ENCODE peak calls at places on chromosomes 5 and 9, in nine cellular contexts. One of them, this sample, is unnamed.

GRCh38 chr9:107883496-107884120 is 394.0 kb upstream of the KLF4 start:
- DNase-seq in endothelial cell of umbilical vein: no peak
- DNase-seq in GM12865: peak; percentile 69
- DNase-seq in kidney epithelial cell: no peak
- DNase-seq in Caco-2: no peak
- DNase-seq in heart right ventricle: no peak
- DNase-seq in Peyer's patch: peak; percentile 31
- DNase-seq in AG10803: no peak
- DNase-seq in foreskin fibroblast: no peak
- DNase-seq in this sample: no peak

GRCh38 chr5:68709229-68709628 is 384.6 kb upstream of the SLC30A5 start:
- DNase-seq in kidney epithelial cell: no peak
- DNase-seq in Caco-2: no peak
- DNase-seq in Peyer's patch: no peak
- DNase-seq in GM12865: no peak
- DNase-seq in foreskin fibroblast: no peak
- DNase-seq in AG10803: no peak
- DNase-seq in endothelial cell of umbilical vein: no peak
- DNase-seq in heart right ventricle: no peak
- DNase-seq in this sample: no peak

GRCh38 chr5:148290271-148291195 is 21.7 kb upstream of the SPINK7 start:
- DNase-seq in GM12865: peak; percentile 11
- DNase-seq in endothelial cell of umbilical vein: peak; percentile 36
- DNase-seq in foreskin fibroblast: peak; percentile 15
- DNase-seq in heart right ventricle: no peak
- DNase-seq in Peyer's patch: no peak
- DNase-seq in kidney epithelial cell: no peak
- DNase-seq in Caco-2: no peak
- DNase-seq in AG10803: peak; percentile 3
- DNase-seq in this sample: no peak

GRCh38 chr9:87395804-87396458 is 101.7 kb upstream of the DAPK1 start:
- DNase-seq in foreskin fibroblast: no peak
- DNase-seq in Peyer's patch: no peak
- DNase-seq in AG10803: no peak
- DNase-seq in GM12865: no peak
- DNase-seq in heart right ventricle: no peak
- DNase-seq in endothelial cell of umbilical vein: peak; percentile 6
- DNase-seq in kidney epithelial cell: peak; percentile 69
- DNase-seq in Caco-2: peak; percentile 69
- DNase-seq in this sample: no peak

GRCh38 chr5:65133473-65134110 is 348.1 kb downstream of the ADAMTS6 start:
- DNase-seq in GM12865: no peak
- DNase-seq in kidney epithelial cell: no peak
- DNase-seq in foreskin fibroblast: peak; percentile 28
- DNase-seq in Caco-2: no peak
- DNase-seq in endothelial cell of umbilical vein: no peak
- DNase-seq in Peyer's patch: no peak
- DNase-seq in AG10803: peak; percentile 40
- DNase-seq in heart right ventricle: no peak
- DNase-seq in this sample: no peak

GRCh38 chr5:168324864-168325615 is 33.6 kb downstream of the WWC1 start:
- DNase-seq in heart right ventricle: no peak
- DNase-seq in kidney epithelial cell: peak; percentile 69
- DNase-seq in Caco-2: peak; percentile 59
- DNase-seq in foreskin fibroblast: peak; percentile 49
- DNase-seq in AG10803: peak; percentile 47
- DNase-seq in Peyer's patch: no peak
- DNase-seq in GM12865: no peak
- DNase-seq in endothelial cell of umbilical vein: no peak
- DNase-seq in this sample: no peak

GRCh38 chr5:126676195-126676624 is 75.5 kb downstream of the PHAX start:
- DNase-seq in foreskin fibroblast: peak; percentile 77
- DNase-seq in GM12865: peak; percentile 82
- DNase-seq in endothelial cell of umbilical vein: peak; percentile 56
- DNase-seq in Caco-2: peak; percentile 60
- DNase-seq in Peyer's patch: peak; percentile 52
- DNase-seq in AG10803: peak; percentile 52
- DNase-seq in kidney epithelial cell: no peak
- DNase-seq in heart right ventricle: no peak
- DNase-seq in this sample: peak; percentile 42

GRCh38 chr5:142281966-142282365 is 42.9 kb downstream of the SPRY4 start:
- DNase-seq in GM12865: no peak
- DNase-seq in foreskin fibroblast: no peak
- DNase-seq in Caco-2: no peak
- DNase-seq in endothelial cell of umbilical vein: no peak
- DNase-seq in AG10803: no peak
- DNase-seq in heart right ventricle: no peak
- DNase-seq in kidney epithelial cell: no peak
- DNase-seq in Peyer's patch: no peak
- DNase-seq in this sample: no peak

GRCh38 chr5:15105799-15106393 is 234.3 kb upstream of the ANKH start:
- DNase-seq in endothelial cell of umbilical vein: peak; percentile 62
- DNase-seq in AG10803: peak; percentile 59
- DNase-seq in heart right ventricle: no peak
- DNase-seq in kidney epithelial cell: no peak
- DNase-seq in Caco-2: peak; percentile 45
- DNase-seq in GM12865: peak; percentile 56
- DNase-seq in foreskin fibroblast: peak; percentile 70
- DNase-seq in Peyer's patch: no peak
- DNase-seq in this sample: peak; percentile 66

GRCh38 chr5:157801-158200 is 33.5 kb upstream of the LRRC14B start:
- DNase-seq in foreskin fibroblast: no peak
- DNase-seq in GM12865: no peak
- DNase-seq in Peyer's patch: no peak
- DNase-seq in heart right ventricle: no peak
- DNase-seq in Caco-2: peak; percentile 30
- DNase-seq in endothelial cell of umbilical vein: no peak
- DNase-seq in kidney epithelial cell: no peak
- DNase-seq in AG10803: no peak
- DNase-seq in this sample: no peak

GRCh38 chr5:169389318-169389717 is 88.4 kb upstream of the SLIT3 start:
- DNase-seq in Caco-2: no peak
- DNase-seq in heart right ventricle: no peak
- DNase-seq in foreskin fibroblast: no peak
- DNase-seq in Peyer's patch: no peak
- DNase-seq in AG10803: no peak
- DNase-seq in GM12865: no peak
- DNase-seq in endothelial cell of umbilical vein: no peak
- DNase-seq in kidney epithelial cell: no peak
- DNase-seq in this sample: no peak

GRCh38 chr9:120729796-120730195 is 15.5 kb upstream of the MEGF9 start:
- DNase-seq in AG10803: no peak
- DNase-seq in GM12865: peak; percentile 37
- DNase-seq in Peyer's patch: no peak
- DNase-seq in Caco-2: no peak
- DNase-seq in endothelial cell of umbilical vein: no peak
- DNase-seq in kidney epithelial cell: no peak
- DNase-seq in foreskin fibroblast: no peak
- DNase-seq in heart right ventricle: no peak
- DNase-seq in this sample: no peak

GRCh38 chr5:172846677-172847076 is 12.6 kb downstream of the ERGIC1 start:
- DNase-seq in foreskin fibroblast: no peak
- DNase-seq in heart right ventricle: no peak
- DNase-seq in endothelial cell of umbilical vein: peak; percentile 67
- DNase-seq in GM12865: no peak
- DNase-seq in Caco-2: no peak
- DNase-seq in kidney epithelial cell: no peak
- DNase-seq in AG10803: no peak
- DNase-seq in Peyer's patch: no peak
- DNase-seq in this sample: no peak

GRCh38 chr5:54514269-54514668 is 3.3 kb upstream of the SNX18 start:
- DNase-seq in GM12865: no peak
- DNase-seq in foreskin fibroblast: no peak
- DNase-seq in heart right ventricle: no peak
- DNase-seq in kidney epithelial cell: no peak
- DNase-seq in Peyer's patch: no peak
- DNase-seq in AG10803: no peak
- DNase-seq in endothelial cell of umbilical vein: no peak
- DNase-seq in Caco-2: peak; percentile 48
- DNase-seq in this sample: no peak

GRCh38 chr5:65926893-65927292 is 518 bp downstream of the ERBIN start:
- DNase-seq in Peyer's patch: peak; percentile 37
- DNase-seq in Caco-2: no peak
- DNase-seq in foreskin fibroblast: peak; percentile 22
- DNase-seq in kidney epithelial cell: no peak
- DNase-seq in endothelial cell of umbilical vein: no peak
- DNase-seq in heart right ventricle: no peak
- DNase-seq in GM12865: peak; percentile 33
- DNase-seq in AG10803: peak; percentile 18
- DNase-seq in this sample: no peak

GRCh38 chr5:119358901-119359603 is 3.2 kb downstream of the TNFAIP8 start:
- DNase-seq in Peyer's patch: no peak
- DNase-seq in AG10803: no peak
- DNase-seq in kidney epithelial cell: no peak
- DNase-seq in Caco-2: no peak
- DNase-seq in endothelial cell of umbilical vein: no peak
- DNase-seq in heart right ventricle: no peak
- DNase-seq in GM12865: no peak
- DNase-seq in foreskin fibroblast: no peak
- DNase-seq in this sample: no peak
- H3K4me3 ChIP-seq in Peyer's patch: no peak overlapping the region
- H3K4me3 ChIP-seq in AG10803: no peak overlapping the region
- H3K4me3 ChIP-seq in kidney epithelial cell: no peak overlapping the region
- H3K4me3 ChIP-seq in Caco-2: no peak overlapping the region
- H3K4me3 ChIP-seq in endothelial cell of umbilical vein: no peak overlapping the region
- H3K4me3 ChIP-seq in heart right ventricle: no peak overlapping the region
- H3K4me3 ChIP-seq in GM12865: peak overlapping the region; percentile 57
- H3K4me3 ChIP-seq in foreskin fibroblast: no peak overlapping the region
- H3K4me3 ChIP-seq in this sample: no peak overlapping the region

GRCh38 chr9:33480976-33481375 is 7.3 kb upstream of the NOL6 start:
- DNase-seq in foreskin fibroblast: no peak
- DNase-seq in endothelial cell of umbilical vein: no peak
- DNase-seq in GM12865: no peak
- DNase-seq in heart right ventricle: no peak
- DNase-seq in Peyer's patch: no peak
- DNase-seq in Caco-2: no peak
- DNase-seq in kidney epithelial cell: no peak
- DNase-seq in AG10803: no peak
- DNase-seq in this sample: no peak
- TF ChIP-seq CTCF in foreskin fibroblast: no peak
- TF ChIP-seq CTCF in endothelial cell of umbilical vein: no peak
- TF ChIP-seq CTCF in GM12865: no peak
- TF ChIP-seq CTCF in heart right ventricle: no peak
- TF ChIP-seq CTCF in Peyer's patch: no peak
- TF ChIP-seq CTCF in Caco-2: no peak
- TF ChIP-seq CTCF in kidney epithelial cell: no peak
- TF ChIP-seq CTCF in AG10803: no peak
- TF ChIP-seq CTCF in this sample: no peak

GRCh38 chr5:179416114-179416730 is 71.0 kb upstream of the ADAMTS2 start:
- DNase-seq in Caco-2: no peak
- DNase-seq in AG10803: no peak
- DNase-seq in foreskin fibroblast: no peak
- DNase-seq in GM12865: no peak
- DNase-seq in Peyer's patch: no peak
- DNase-seq in heart right ventricle: no peak
- DNase-seq in endothelial cell of umbilical vein: no peak
- DNase-seq in kidney epithelial cell: no peak
- DNase-seq in this sample: no peak

GRCh38 chr5:179413086-179413690 is 67.9 kb upstream of the ADAMTS2 start:
- DNase-seq in foreskin fibroblast: no peak
- DNase-seq in kidney epithelial cell: no peak
- DNase-seq in Peyer's patch: no peak
- DNase-seq in endothelial cell of umbilical vein: no peak
- DNase-seq in GM12865: no peak
- DNase-seq in heart right ventricle: no peak
- DNase-seq in Caco-2: no peak
- DNase-seq in AG10803: no peak
- DNase-seq in this sample: no peak

GRCh38 chr5:179415291-179416060 is 70.2 kb upstream of the ADAMTS2 start:
- DNase-seq in Peyer's patch: no peak
- DNase-seq in Caco-2: no peak
- DNase-seq in kidney epithelial cell: no peak
- DNase-seq in foreskin fibroblast: no peak
- DNase-seq in GM12865: no peak
- DNase-seq in endothelial cell of umbilical vein: no peak
- DNase-seq in AG10803: no peak
- DNase-seq in heart right ventricle: no peak
- DNase-seq in this sample: no peak

GRCh38 chr5:179414459-179415215 is 69.4 kb upstream of the ADAMTS2 start:
- DNase-seq in heart right ventricle: no peak
- DNase-seq in kidney epithelial cell: no peak
- DNase-seq in GM12865: no peak
- DNase-seq in endothelial cell of umbilical vein: no peak
- DNase-seq in AG10803: no peak
- DNase-seq in foreskin fibroblast: no peak
- DNase-seq in Peyer's patch: no peak
- DNase-seq in Caco-2: no peak
- DNase-seq in this sample: no peak

DNA sequence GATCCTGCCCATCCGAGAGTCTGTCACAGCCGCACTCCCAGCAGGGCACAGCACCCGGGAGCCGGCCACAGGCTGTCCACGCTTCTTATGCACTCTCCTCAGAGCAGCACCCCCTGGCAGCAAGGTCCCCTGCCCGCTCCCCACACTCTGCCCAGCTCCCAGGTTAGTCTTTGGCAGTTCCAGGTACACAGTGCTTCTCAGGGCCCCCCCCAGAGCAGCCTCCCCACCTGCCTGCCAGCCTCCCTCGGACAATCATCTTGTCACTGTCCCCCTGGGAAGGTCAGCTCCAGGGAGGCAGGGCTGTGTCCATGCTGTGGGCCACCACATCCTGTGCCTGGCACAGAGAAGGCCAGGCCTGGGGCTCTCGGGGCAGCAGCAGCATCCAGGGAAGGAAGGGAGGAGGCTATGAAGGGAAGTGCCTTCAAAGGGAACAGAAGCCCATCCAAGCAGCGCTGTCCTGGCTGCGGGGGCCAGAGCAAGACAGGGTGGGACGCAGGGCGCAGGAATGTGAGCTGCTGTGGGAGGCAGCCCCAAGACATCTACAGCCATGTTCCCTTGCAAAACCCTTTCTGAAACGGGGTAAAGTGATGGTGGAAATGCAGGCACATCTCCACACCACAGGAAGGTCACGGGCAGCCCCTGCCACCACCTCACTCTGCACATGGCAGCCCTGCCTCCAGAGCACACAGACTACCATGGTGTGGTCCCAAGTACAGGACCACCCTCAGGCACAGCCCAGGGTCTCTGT is 68.6 kb upstream of the ADAMTS2 start:
- DNase-seq in foreskin fibroblast: no peak
- DNase-seq in kidney epithelial cell: no peak
- DNase-seq in Caco-2: no peak
- DNase-seq in endothelial cell of umbilical vein: no peak
- DNase-seq in heart right ventricle: no peak
- DNase-seq in AG10803: no peak
- DNase-seq in Peyer's patch: no peak
- DNase-seq in GM12865: no peak
- DNase-seq in this sample: no peak
- H3K4me3 ChIP-seq in foreskin fibroblast: no peak overlapping the region
- H3K4me3 ChIP-seq in kidney epithelial cell: no peak overlapping the region
- H3K4me3 ChIP-seq in Caco-2: no peak overlapping the region
- H3K4me3 ChIP-seq in endothelial cell of umbilical vein: no peak overlapping the region
- H3K4me3 ChIP-seq in heart right ventricle: no peak overlapping the region
- H3K4me3 ChIP-seq in AG10803: no peak overlapping the region
- H3K4me3 ChIP-seq in Peyer's patch: no peak overlapping the region
- H3K4me3 ChIP-seq in GM12865: no peak overlapping the region
- H3K4me3 ChIP-seq in this sample: no peak overlapping the region

DNA sequence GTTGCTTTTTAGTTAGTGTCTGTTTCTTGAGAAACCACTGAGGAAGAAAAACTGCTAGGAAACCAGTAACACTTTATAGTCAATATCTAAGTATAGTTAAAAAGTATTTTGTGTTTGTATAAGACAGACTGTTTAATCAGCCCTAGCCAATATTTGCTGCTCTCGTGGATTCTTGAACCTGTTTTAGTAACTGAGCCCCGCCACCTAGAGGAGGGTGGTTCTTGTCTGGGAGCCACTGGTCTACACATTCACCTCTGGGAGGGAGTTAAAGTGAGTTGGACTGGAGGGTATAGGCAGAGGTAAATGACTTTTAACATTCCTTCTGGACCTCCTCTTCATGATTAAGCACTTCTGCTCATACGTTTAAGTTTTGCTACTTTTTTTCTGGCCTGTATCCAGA is 117.2 kb downstream of the SPATA31D1 start:
- DNase-seq in Peyer's patch: no peak
- DNase-seq in kidney epithelial cell: no peak
- DNase-seq in GM12865: peak; percentile 3
- DNase-seq in AG10803: no peak
- DNase-seq in foreskin fibroblast: no peak
- DNase-seq in heart right ventricle: no peak
- DNase-seq in Caco-2: no peak
- DNase-seq in endothelial cell of umbilical vein: no peak
- DNase-seq in this sample: no peak
- TF ChIP-seq CTCF in Peyer's patch: no peak
- TF ChIP-seq CTCF in kidney epithelial cell: no peak
- TF ChIP-seq CTCF in GM12865: no peak
- TF ChIP-seq CTCF in AG10803: no peak
- TF ChIP-seq CTCF in foreskin fibroblast: no peak
- TF ChIP-seq CTCF in heart right ventricle: no peak
- TF ChIP-seq CTCF in Caco-2: no peak
- TF ChIP-seq CTCF in endothelial cell of umbilical vein: no peak
- TF ChIP-seq CTCF in this sample: no peak

This sample was measured in HFF-Myc.